ENCODE peak calls at places on chromosomes 13 and 19, in ten cellular contexts. X, P, U, D, B, G, Y, F, O and N are unnamed samples.
A peak's percentile ranks its signal among the peaks of the same experiment; 100 is the strongest.

GRCh38 chr19:42252365-42253244 is 2.3 kb downstream of the ERF start:
- DNase-seq in G (no peak), P (no peak), F (no peak), U (peak; percentile 48), D (peak; percentile 49), Y (no peak), B (no peak), X (peak; percentile 25), O (no peak), N (peak; percentile 18)

GRCh38 chr13:39485314-39485700 is 117.7 kb downstream of the LHFPL6 start:
- DNase-seq in P (no peak), O (no peak), B (no peak), Y (no peak), G (no peak), F (no peak), D (peak; percentile 9), X (peak; percentile 66), U (no peak), N (no peak)

GRCh38 chr19:33670398-33670797 is 48.6 kb downstream of the CHST8 start:
- DNase-seq in Y (no peak), U (no peak), X (no peak), G (no peak), F (no peak), O (no peak), D (no peak), P (no peak), B (no peak), N (no peak)

GRCh38 chr13:21055511-21056045 is 5.8 kb downstream of the LATS2 start:
- DNase-seq in X (no peak), F (no peak), O (no peak), U (no peak), B (no peak), G (no peak), P (no peak), D (no peak), Y (no peak), N (no peak)

GRCh38 chr13:27170521-27171243 is 929 bp downstream of the USP12 start:
- DNase-seq in P (peak; percentile 75), F (peak; percentile 46), X (peak; percentile 75), O (peak; percentile 30), Y (peak; percentile 63), B (peak; percentile 48), U (peak; percentile 46), D (peak; percentile 46), G (no peak), N (peak; percentile 45)

GRCh38 chr19:18809149-18809978 is 18.3 kb upstream of the COMP start:
- DNase-seq in X (no peak), U (peak; percentile 89), O (no peak), Y (no peak), F (no peak), B (no peak), P (no peak), G (no peak), D (peak; percentile 73), N (no peak)

GRCh38 chr19:15466851-15467733 is 2.7 kb upstream of the RASAL3 start:
- DNase-seq in O (no peak), D (peak; percentile 86), U (peak; percentile 43), F (no peak), P (no peak), X (no peak), G (no peak), B (peak; percentile 51), Y (no peak), N (no peak)

GRCh38 chr19:55626350-55626749 is 2.0 kb upstream of the ZNF784 start:
- DNase-seq in U (no peak), D (no peak), X (no peak), F (no peak), O (no peak), P (no peak), G (peak; percentile 10), Y (no peak), B (peak; percentile 65), N (no peak)

GRCh38 chr19:58203814-58204475 is 21.1 kb downstream of the ZNF274 start:
- DNase-seq in G (no peak), D (no peak), B (no peak), X (peak; percentile 61), U (no peak), O (no peak), P (peak; percentile 72), F (no peak), Y (no peak), N (no peak)

GRCh38 chr13:41523396-41523795 is 66.0 kb downstream of the RGCC start:
- DNase-seq in Y (no peak), G (no peak), D (no peak), F (no peak), B (no peak), U (no peak), X (peak; percentile 63), P (no peak), O (no peak), N (no peak)

GRCh38 chr13:32475403-32475802 is 47.5 kb upstream of the N4BP2L1 start:
- DNase-seq in U (no peak), B (no peak), G (no peak), Y (no peak), X (no peak), F (no peak), P (no peak), O (no peak), D (no peak), N (no peak)

GRCh38 chr13:104143760-104144406 is 1077.7 kb upstream of the SLC10A2 start:
- DNase-seq in D (no peak), X (peak; percentile 3), G (no peak), U (no peak), B (no peak), F (no peak), O (no peak), Y (no peak), P (peak; percentile 14), N (no peak)

GRCh38 chr19:5557691-5558090 is 10.1 kb downstream of the TINCR start:
- DNase-seq in F (no peak), D (no peak), X (no peak), O (no peak), P (no peak), Y (no peak), G (no peak), B (no peak), U (no peak), N (no peak)